ENCODE peak calls at places on chromosomes 7 and 10, in five cellular contexts. One of them, this sample, is unnamed.

GRCh38 chr10:119197921-119198320 is 9.4 kb upstream of the GRK5 start:
- DNase-seq in CD8-positive, alpha-beta memory T cell: no peak
- DNase-seq in neuronal stem cell: no peak
- DNase-seq in mesenchymal stem cell: peak
- DNase-seq in cardiac muscle cell: peak
- DNase-seq in this sample: peak

GRCh38 chr10:116097239-116097751 is 175.7 kb downstream of the GFRA1 start:
- DNase-seq in CD8-positive, alpha-beta memory T cell: no peak
- DNase-seq in mesenchymal stem cell: no peak
- DNase-seq in cardiac muscle cell: no peak
- DNase-seq in neuronal stem cell: no peak
- DNase-seq in this sample: no peak

GRCh38 chr7:81594767-81595166 is 175.1 kb downstream of the HGF start:
- DNase-seq in mesenchymal stem cell: no peak
- DNase-seq in neuronal stem cell: no peak
- DNase-seq in CD8-positive, alpha-beta memory T cell: no peak
- DNase-seq in cardiac muscle cell: peak
- DNase-seq in this sample: peak

GRCh38 chr10:110609592-110609991 is 34.5 kb upstream of the RBM20 start:
- DNase-seq in CD8-positive, alpha-beta memory T cell: no peak
- DNase-seq in cardiac muscle cell: no peak
- DNase-seq in mesenchymal stem cell: no peak
- DNase-seq in neuronal stem cell: no peak
- DNase-seq in this sample: no peak

GRCh38 chr7:34327681-34328080 is 330.3 kb upstream of the NPSR1 start:
- DNase-seq in cardiac muscle cell: no peak
- DNase-seq in CD8-positive, alpha-beta memory T cell: no peak
- DNase-seq in mesenchymal stem cell: no peak
- DNase-seq in neuronal stem cell: no peak
- DNase-seq in this sample: no peak

GRCh38 chr10:8146650-8147049 is 92.2 kb downstream of the GATA3 start:
- DNase-seq in neuronal stem cell: no peak
- DNase-seq in cardiac muscle cell: no peak
- DNase-seq in mesenchymal stem cell: no peak
- DNase-seq in CD8-positive, alpha-beta memory T cell: no peak
- DNase-seq in this sample: peak

GRCh38 chr10:119412831-119413737 is 129.4 kb downstream of the RGS10 start:
- DNase-seq in mesenchymal stem cell: peak
- DNase-seq in cardiac muscle cell: peak
- DNase-seq in CD8-positive, alpha-beta memory T cell: no peak
- DNase-seq in neuronal stem cell: no peak
- DNase-seq in this sample: peak

GRCh38 chr10:59006511-59007306 is 169.7 kb upstream of the PHYHIPL start:
- DNase-seq in CD8-positive, alpha-beta memory T cell: no peak
- DNase-seq in cardiac muscle cell: peak
- DNase-seq in neuronal stem cell: no peak
- DNase-seq in mesenchymal stem cell: peak
- DNase-seq in this sample: peak

GRCh38 chr10:101611506-101611905 is 23.4 kb downstream of the DPCD start:
- DNase-seq in CD8-positive, alpha-beta memory T cell: no peak
- DNase-seq in mesenchymal stem cell: peak
- DNase-seq in cardiac muscle cell: peak
- DNase-seq in neuronal stem cell: no peak
- DNase-seq in this sample: no peak

GRCh38 chr7:158114056-158114850 is 473.4 kb downstream of the PTPRN2 start:
- DNase-seq in neuronal stem cell: no peak
- DNase-seq in mesenchymal stem cell: no peak
- DNase-seq in cardiac muscle cell: no peak
- DNase-seq in CD8-positive, alpha-beta memory T cell: no peak
- DNase-seq in this sample: no peak

GRCh38 chr10:110503528-110504110 is 5.9 kb downstream of the DUSP5 start:
- DNase-seq in cardiac muscle cell: no peak
- DNase-seq in CD8-positive, alpha-beta memory T cell: no peak
- DNase-seq in neuronal stem cell: no peak
- DNase-seq in mesenchymal stem cell: no peak
- DNase-seq in this sample: no peak

GRCh38 chr10:125153693-125154490 is 6.5 kb downstream of the CTBP2 start:
- DNase-seq in CD8-positive, alpha-beta memory T cell: no peak
- DNase-seq in neuronal stem cell: no peak
- DNase-seq in mesenchymal stem cell: peak
- DNase-seq in cardiac muscle cell: peak
- DNase-seq in this sample: peak

GRCh38 chr10:5888843-5889623 is 660 bp downstream of the ANKRD16 start:
- DNase-seq in cardiac muscle cell: peak
- DNase-seq in neuronal stem cell: peak
- DNase-seq in mesenchymal stem cell: peak
- DNase-seq in CD8-positive, alpha-beta memory T cell: peak
- DNase-seq in this sample: peak

GRCh38 chr10:34305189-34305588 is 509.9 kb downstream of the PARD3 start:
- DNase-seq in mesenchymal stem cell: no peak
- DNase-seq in CD8-positive, alpha-beta memory T cell: no peak
- DNase-seq in neuronal stem cell: no peak
- DNase-seq in cardiac muscle cell: no peak
- DNase-seq in this sample: no peak

GRCh38 chr10:58240531-58240930 is 27.2 kb downstream of the IPMK start:
- DNase-seq in mesenchymal stem cell: no peak
- DNase-seq in neuronal stem cell: no peak
- DNase-seq in cardiac muscle cell: peak
- DNase-seq in CD8-positive, alpha-beta memory T cell: no peak
- DNase-seq in this sample: peak

GRCh38 chr10:130493446-130494198 is 357.4 kb downstream of the GLRX3 start:
- DNase-seq in mesenchymal stem cell: no peak
- DNase-seq in neuronal stem cell: no peak
- DNase-seq in CD8-positive, alpha-beta memory T cell: no peak
- DNase-seq in cardiac muscle cell: no peak
- DNase-seq in this sample: no peak

GRCh38 chr10:8032558-8032957 is 21.9 kb upstream of the GATA3 start:
- DNase-seq in mesenchymal stem cell: no peak
- DNase-seq in neuronal stem cell: no peak
- DNase-seq in CD8-positive, alpha-beta memory T cell: no peak
- DNase-seq in cardiac muscle cell: no peak
- DNase-seq in this sample: no peak

DNA sequence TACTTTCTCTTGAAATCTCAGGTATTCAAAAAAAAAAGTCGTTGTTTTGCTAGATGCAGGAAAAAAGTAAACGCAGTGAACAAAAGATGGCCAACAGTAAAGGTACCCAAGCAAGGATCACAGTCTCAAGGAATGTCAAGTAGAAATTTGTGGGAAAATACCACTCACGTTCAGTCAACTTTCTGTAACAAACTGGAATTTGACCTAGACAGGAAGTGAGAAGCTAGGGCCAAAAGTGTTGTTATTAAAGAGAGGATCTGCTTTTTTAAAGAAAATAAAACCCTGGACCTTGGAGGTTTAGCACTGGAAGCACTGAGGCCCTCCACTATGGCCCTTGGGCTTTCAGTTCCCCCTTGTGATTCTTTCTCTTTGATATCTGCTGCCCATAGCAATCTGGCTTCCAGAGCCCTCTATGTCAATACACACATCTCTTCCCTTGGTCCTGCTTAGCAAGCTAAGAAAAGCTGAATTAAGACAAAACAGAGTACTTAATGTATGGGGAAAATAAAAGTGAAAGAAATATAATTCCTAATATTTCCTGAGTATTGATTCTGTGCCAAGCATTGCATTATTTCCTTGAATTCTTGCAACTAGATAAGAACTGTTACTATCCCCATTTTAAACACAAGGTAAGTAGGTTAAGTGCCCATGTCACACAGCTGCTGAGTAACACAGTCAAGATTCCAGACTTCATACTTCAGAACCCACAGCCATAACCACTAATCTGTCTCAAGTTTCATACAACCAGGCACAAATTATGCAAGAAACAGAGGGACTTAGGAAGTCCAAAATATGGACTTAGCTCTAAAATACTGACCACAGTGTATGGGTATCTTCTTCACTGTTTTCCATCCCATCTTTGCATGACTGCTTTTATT is 2.6 kb upstream of the ZNF438 start:
- DNase-seq in mesenchymal stem cell: peak
- DNase-seq in cardiac muscle cell: peak
- DNase-seq in CD8-positive, alpha-beta memory T cell: no peak
- DNase-seq in neuronal stem cell: no peak
- DNase-seq in this sample: peak
- H3K4me3 ChIP-seq in mesenchymal stem cell: no peak
- H3K4me3 ChIP-seq in cardiac muscle cell: no peak
- H3K4me3 ChIP-seq in CD8-positive, alpha-beta memory T cell: no peak
- H3K4me3 ChIP-seq in neuronal stem cell: no peak
- H3K4me3 ChIP-seq in this sample: no peak

GRCh38 chr10:121865554-121865953 is 62.3 kb downstream of the ATE1 start:
- DNase-seq in CD8-positive, alpha-beta memory T cell: no peak
- DNase-seq in mesenchymal stem cell: no peak
- DNase-seq in neuronal stem cell: no peak
- DNase-seq in cardiac muscle cell: no peak
- DNase-seq in this sample: no peak

GRCh38 chr10:121864168-121864567 is 63.7 kb downstream of the ATE1 start:
- DNase-seq in CD8-positive, alpha-beta memory T cell: no peak
- DNase-seq in cardiac muscle cell: no peak
- DNase-seq in mesenchymal stem cell: no peak
- DNase-seq in neuronal stem cell: no peak
- DNase-seq in this sample: no peak

GRCh38 chr10:121862624-121863023 is 65.2 kb downstream of the ATE1 start:
- DNase-seq in CD8-positive, alpha-beta memory T cell: no peak
- DNase-seq in neuronal stem cell: no peak
- DNase-seq in mesenchymal stem cell: no peak
- DNase-seq in cardiac muscle cell: no peak
- DNase-seq in this sample: no peak

GRCh38 chr10:121862042-121862441 is 65.8 kb downstream of the ATE1 start:
- DNase-seq in CD8-positive, alpha-beta memory T cell: no peak
- DNase-seq in neuronal stem cell: no peak
- DNase-seq in mesenchymal stem cell: no peak
- DNase-seq in cardiac muscle cell: no peak
- DNase-seq in this sample: no peak

GRCh38 chr10:121864653-121865052 is 63.2 kb downstream of the ATE1 start:
- DNase-seq in CD8-positive, alpha-beta memory T cell: no peak
- DNase-seq in cardiac muscle cell: peak
- DNase-seq in mesenchymal stem cell: no peak
- DNase-seq in neuronal stem cell: no peak
- DNase-seq in this sample: no peak
- H3K4me3 ChIP-seq in CD8-positive, alpha-beta memory T cell: no peak
- H3K4me3 ChIP-seq in cardiac muscle cell: no peak
- H3K4me3 ChIP-seq in mesenchymal stem cell: no peak
- H3K4me3 ChIP-seq in neuronal stem cell: no peak
- H3K4me3 ChIP-seq in this sample: no peak

DNA sequence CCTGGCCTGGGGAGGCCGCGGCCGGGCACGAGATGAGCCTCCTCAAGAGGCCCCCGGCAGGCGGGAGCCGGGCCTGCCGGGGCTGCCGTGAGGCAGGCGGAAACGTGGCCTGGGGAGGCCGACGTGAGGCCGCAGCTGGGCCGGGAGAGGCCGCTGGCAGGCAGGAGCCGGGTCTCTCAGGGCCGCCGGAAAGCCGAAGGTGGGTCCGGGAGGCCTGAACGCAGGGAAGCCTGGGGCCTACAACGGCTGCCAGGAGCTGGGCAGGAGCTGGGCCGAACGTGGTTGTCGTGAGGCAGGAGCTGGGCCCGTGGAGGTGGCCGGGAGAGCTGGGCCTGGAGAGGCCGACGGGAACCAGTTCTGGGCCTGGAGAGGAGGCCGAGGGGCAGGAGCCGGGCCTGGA is 171.9 kb downstream of the TPST1 start:
- DNase-seq in CD8-positive, alpha-beta memory T cell: no peak
- DNase-seq in cardiac muscle cell: no peak
- DNase-seq in neuronal stem cell: no peak
- DNase-seq in mesenchymal stem cell: no peak
- DNase-seq in this sample: no peak
- H3K4me3 ChIP-seq in CD8-positive, alpha-beta memory T cell: no peak
- H3K4me3 ChIP-seq in cardiac muscle cell: no peak
- H3K4me3 ChIP-seq in neuronal stem cell: no peak
- H3K4me3 ChIP-seq in mesenchymal stem cell: no peak
- H3K4me3 ChIP-seq in this sample: no peak

GRCh38 chr7:90768301-90768700 is 172.2 kb downstream of the CDK14 start:
- DNase-seq in CD8-positive, alpha-beta memory T cell: no peak
- DNase-seq in mesenchymal stem cell: no peak
- DNase-seq in cardiac muscle cell: no peak
- DNase-seq in neuronal stem cell: no peak
- DNase-seq in this sample: no peak
- H3K4me3 ChIP-seq in CD8-positive, alpha-beta memory T cell: no peak
- H3K4me3 ChIP-seq in mesenchymal stem cell: no peak
- H3K4me3 ChIP-seq in cardiac muscle cell: no peak
- H3K4me3 ChIP-seq in neuronal stem cell: no peak
- H3K4me3 ChIP-seq in this sample: no peak

GRCh38 chr7:5284304-5285281 is 1.9 kb downstream of the SLC29A4 start:
- DNase-seq in CD8-positive, alpha-beta memory T cell: no peak
- DNase-seq in mesenchymal stem cell: peak
- DNase-seq in neuronal stem cell: no peak
- DNase-seq in cardiac muscle cell: peak
- DNase-seq in this sample: peak
- H3K4me3 ChIP-seq in CD8-positive, alpha-beta memory T cell: no peak
- H3K4me3 ChIP-seq in mesenchymal stem cell: no peak
- H3K4me3 ChIP-seq in neuronal stem cell: no peak
- H3K4me3 ChIP-seq in cardiac muscle cell: no peak
- H3K4me3 ChIP-seq in this sample: no peak

GRCh38 chr10:14385591-14386201 is 55.0 kb upstream of the FRMD4A start:
- DNase-seq in mesenchymal stem cell: no peak
- DNase-seq in neuronal stem cell: no peak
- DNase-seq in cardiac muscle cell: peak
- DNase-seq in CD8-positive, alpha-beta memory T cell: no peak
- DNase-seq in this sample: no peak
- H3K4me3 ChIP-seq in mesenchymal stem cell: no peak
- H3K4me3 ChIP-seq in neuronal stem cell: no peak
- H3K4me3 ChIP-seq in cardiac muscle cell: no peak
- H3K4me3 ChIP-seq in CD8-positive, alpha-beta memory T cell: no peak
- H3K4me3 ChIP-seq in this sample: no peak

GRCh38 chr7:150801946-150802771 is 1.6 kb downstream of the TMEM176A start:
- DNase-seq in mesenchymal stem cell: no peak
- DNase-seq in neuronal stem cell: no peak
- DNase-seq in cardiac muscle cell: no peak
- DNase-seq in CD8-positive, alpha-beta memory T cell: no peak
- DNase-seq in this sample: no peak
- H3K4me3 ChIP-seq in mesenchymal stem cell: no peak
- H3K4me3 ChIP-seq in neuronal stem cell: no peak
- H3K4me3 ChIP-seq in cardiac muscle cell: no peak
- H3K4me3 ChIP-seq in CD8-positive, alpha-beta memory T cell: no peak
- H3K4me3 ChIP-seq in this sample: no peak

This sample was measured in astrocyte of the spinal cord.